ENCODE peak calls at places on chromosomes 13 and 19, in six cellular contexts. One of them, this sample, is unnamed.

GRCh38 chr13:30774214-30774730 is 38.9 kb downstream of the ALOX5AP start:
- DNase-seq in AG09309: no peak
- DNase-seq in MM.1S: peak; percentile 44
- DNase-seq in cardiac muscle cell: no peak
- DNase-seq in aorta: no peak
- DNase-seq in GM23248: no peak
- DNase-seq in this sample: no peak

GRCh38 chr13:98761126-98761978 is 8.9 kb upstream of the SLC15A1 start:
- DNase-seq in AG09309: peak; percentile 45
- DNase-seq in MM.1S: peak; percentile 68
- DNase-seq in cardiac muscle cell: peak; percentile 84
- DNase-seq in aorta: no peak
- DNase-seq in GM23248: peak; percentile 81
- DNase-seq in this sample: peak; percentile 40

GRCh38 chr13:97848886-97849285 is 104.6 kb upstream of the IPO5 start:
- DNase-seq in AG09309: no peak
- DNase-seq in MM.1S: no peak
- DNase-seq in cardiac muscle cell: no peak
- DNase-seq in aorta: no peak
- DNase-seq in GM23248: no peak
- DNase-seq in this sample: peak; percentile 16

GRCh38 chr13:90454002-90454636 is 893.4 kb upstream of the MIR17HG start:
- DNase-seq in AG09309: no peak
- DNase-seq in MM.1S: no peak
- DNase-seq in cardiac muscle cell: no peak
- DNase-seq in aorta: no peak
- DNase-seq in GM23248: no peak
- DNase-seq in this sample: no peak

GRCh38 chr19:53467138-53467502 is 413 bp upstream of the ZNF813 start:
- DNase-seq in AG09309: no peak
- DNase-seq in MM.1S: no peak
- DNase-seq in cardiac muscle cell: no peak
- DNase-seq in aorta: peak; percentile 47
- DNase-seq in GM23248: no peak
- DNase-seq in this sample: no peak

GRCh38 chr13:37505531-37505930 is 93.0 kb downstream of the POSTN start:
- DNase-seq in AG09309: no peak
- DNase-seq in MM.1S: no peak
- DNase-seq in cardiac muscle cell: no peak
- DNase-seq in aorta: no peak
- DNase-seq in GM23248: no peak
- DNase-seq in this sample: no peak

GRCh38 chr19:57317503-57317902 is 2.8 kb upstream of the ZNF543 start:
- DNase-seq in AG09309: no peak
- DNase-seq in MM.1S: no peak
- DNase-seq in cardiac muscle cell: peak; percentile 17
- DNase-seq in aorta: no peak
- DNase-seq in GM23248: peak; percentile 43
- DNase-seq in this sample: no peak

GRCh38 chr19:45508931-45509691 is 1.8 kb downstream of the VASP start:
- DNase-seq in AG09309: no peak
- DNase-seq in MM.1S: peak; percentile 44
- DNase-seq in cardiac muscle cell: peak; percentile 84
- DNase-seq in aorta: peak; percentile 92
- DNase-seq in GM23248: peak; percentile 69
- DNase-seq in this sample: peak; percentile 67

GRCh38 chr13:75357576-75358295 is 124.2 kb downstream of the TBC1D4 start:
- DNase-seq in AG09309: no peak
- DNase-seq in MM.1S: peak; percentile 62
- DNase-seq in cardiac muscle cell: peak; percentile 79
- DNase-seq in aorta: no peak
- DNase-seq in GM23248: peak; percentile 78
- DNase-seq in this sample: peak; percentile 71

GRCh38 chr13:38981096-38981495 is 9.5 kb downstream of the STOML3 start:
- DNase-seq in AG09309: no peak
- DNase-seq in MM.1S: no peak
- DNase-seq in cardiac muscle cell: no peak
- DNase-seq in aorta: no peak
- DNase-seq in GM23248: no peak
- DNase-seq in this sample: no peak

GRCh38 chr13:24899601-24900000 is 135.6 kb downstream of the RNF17 start:
- DNase-seq in AG09309: no peak
- DNase-seq in MM.1S: no peak
- DNase-seq in cardiac muscle cell: no peak
- DNase-seq in aorta: no peak
- DNase-seq in GM23248: no peak
- DNase-seq in this sample: no peak

GRCh38 chr19:41439441-41440222 is at the start of gene DMAC2:
- DNase-seq in AG09309: peak; percentile 87
- DNase-seq in MM.1S: peak; percentile 99
- DNase-seq in cardiac muscle cell: peak; percentile 98
- DNase-seq in aorta: peak; percentile 98
- DNase-seq in GM23248: peak; percentile 100
- DNase-seq in this sample: peak; percentile 95

GRCh38 chr19:18772620-18773587 is 18.2 kb downstream of the COMP start:
- DNase-seq in AG09309: no peak
- DNase-seq in MM.1S: no peak
- DNase-seq in cardiac muscle cell: no peak
- DNase-seq in aorta: no peak
- DNase-seq in GM23248: no peak
- DNase-seq in this sample: no peak

GRCh38 chr13:40026174-40026585 is 370.7 kb downstream of the COG6 start:
- DNase-seq in AG09309: no peak
- DNase-seq in MM.1S: peak; percentile 74
- DNase-seq in cardiac muscle cell: peak; percentile 16
- DNase-seq in aorta: no peak
- DNase-seq in GM23248: no peak
- DNase-seq in this sample: peak; percentile 4

GRCh38 chr19:53521373-53522202 is 16.4 kb upstream of the ZNF331 start:
- DNase-seq in AG09309: no peak
- DNase-seq in MM.1S: no peak
- DNase-seq in cardiac muscle cell: no peak
- DNase-seq in aorta: peak; percentile 57
- DNase-seq in GM23248: no peak
- DNase-seq in this sample: no peak

GRCh38 chr13:69857188-69857821 is 250.3 kb upstream of the ATXN8OS start:
- DNase-seq in AG09309: no peak
- DNase-seq in MM.1S: peak; percentile 40
- DNase-seq in cardiac muscle cell: peak; percentile 37
- DNase-seq in aorta: no peak
- DNase-seq in GM23248: peak; percentile 50
- DNase-seq in this sample: peak; percentile 2

GRCh38 chr13:26022538-26023292 is 29.1 kb downstream of the SHISA2 start:
- DNase-seq in AG09309: peak; percentile 16
- DNase-seq in MM.1S: no peak
- DNase-seq in cardiac muscle cell: peak; percentile 67
- DNase-seq in aorta: peak; percentile 84
- DNase-seq in GM23248: peak; percentile 90
- DNase-seq in this sample: peak; percentile 65

GRCh38 chr19:7575426-7576040 is 20.1 kb upstream of the CAMSAP3 start:
- DNase-seq in AG09309: no peak
- DNase-seq in MM.1S: no peak
- DNase-seq in cardiac muscle cell: no peak
- DNase-seq in aorta: no peak
- DNase-seq in GM23248: peak; percentile 52
- DNase-seq in this sample: peak; percentile 32

GRCh38 chr19:53881482-53882390 is at the start of gene PRKCG:
- DNase-seq in AG09309: no peak
- DNase-seq in MM.1S: no peak
- DNase-seq in cardiac muscle cell: no peak
- DNase-seq in aorta: peak; percentile 61
- DNase-seq in GM23248: peak; percentile 45
- DNase-seq in this sample: no peak

GRCh38 chr19:45444318-45445041 is 20.8 kb upstream of the ERCC1 start:
- DNase-seq in AG09309: no peak
- DNase-seq in MM.1S: peak; percentile 89
- DNase-seq in cardiac muscle cell: peak; percentile 94
- DNase-seq in aorta: peak; percentile 97
- DNase-seq in GM23248: peak; percentile 94
- DNase-seq in this sample: peak; percentile 92

GRCh38 chr13:51626749-51627148 is 42.5 kb downstream of the WDFY2 start:
- DNase-seq in AG09309: no peak
- DNase-seq in MM.1S: no peak
- DNase-seq in cardiac muscle cell: no peak
- DNase-seq in aorta: no peak
- DNase-seq in GM23248: no peak
- DNase-seq in this sample: peak; percentile 52

GRCh38 chr19:3360494-3361383 is 5.6 kb upstream of the NFIC start:
- DNase-seq in AG09309: no peak
- DNase-seq in MM.1S: no peak
- DNase-seq in cardiac muscle cell: peak; percentile 39
- DNase-seq in aorta: peak; percentile 84
- DNase-seq in GM23248: peak; percentile 76
- DNase-seq in this sample: peak; percentile 79

GRCh38 chr13:19618925-19619324 is 14.5 kb upstream of the MPHOSPH8 start:
- DNase-seq in AG09309: no peak
- DNase-seq in MM.1S: peak; percentile 27
- DNase-seq in cardiac muscle cell: peak; percentile 56
- DNase-seq in aorta: no peak
- DNase-seq in GM23248: peak; percentile 54
- DNase-seq in this sample: peak; percentile 30

GRCh38 chr13:102869948-102870676 is 24.3 kb downstream of the ERCC5 start:
- DNase-seq in AG09309: no peak
- DNase-seq in MM.1S: no peak
- DNase-seq in cardiac muscle cell: no peak
- DNase-seq in aorta: no peak
- DNase-seq in GM23248: peak; percentile 28
- DNase-seq in this sample: no peak

GRCh38 chr13:74465279-74465678 is 331.1 kb upstream of the KLF12 start:
- DNase-seq in AG09309: no peak
- DNase-seq in MM.1S: no peak
- DNase-seq in cardiac muscle cell: no peak
- DNase-seq in aorta: no peak
- DNase-seq in GM23248: no peak
- DNase-seq in this sample: no peak

GRCh38 chr13:93244918-93245280 is 18.3 kb downstream of the GPC6 start:
- DNase-seq in AG09309: no peak
- DNase-seq in MM.1S: no peak
- DNase-seq in cardiac muscle cell: peak; percentile 61
- DNase-seq in aorta: no peak
- DNase-seq in GM23248: peak; percentile 89
- DNase-seq in this sample: peak; percentile 46

GRCh38 chr13:93248627-93249047 is 22.0 kb downstream of the GPC6 start:
- DNase-seq in AG09309: no peak
- DNase-seq in MM.1S: no peak
- DNase-seq in cardiac muscle cell: peak; percentile 70
- DNase-seq in aorta: peak; percentile 50
- DNase-seq in GM23248: no peak
- DNase-seq in this sample: no peak

GRCh38 chr13:93246069-93246468 is 19.5 kb downstream of the GPC6 start:
- DNase-seq in AG09309: no peak
- DNase-seq in MM.1S: no peak
- DNase-seq in cardiac muscle cell: no peak
- DNase-seq in aorta: no peak
- DNase-seq in GM23248: no peak
- DNase-seq in this sample: no peak

GRCh38 chr13:93243375-93244063 is 16.9 kb downstream of the GPC6 start:
- DNase-seq in AG09309: no peak
- DNase-seq in MM.1S: no peak
- DNase-seq in cardiac muscle cell: no peak
- DNase-seq in aorta: no peak
- DNase-seq in GM23248: no peak
- DNase-seq in this sample: no peak

GRCh38 chr13:93244141-93244917 is 17.7 kb downstream of the GPC6 start:
- DNase-seq in AG09309: no peak
- DNase-seq in MM.1S: peak; percentile 41
- DNase-seq in cardiac muscle cell: peak; percentile 64
- DNase-seq in aorta: no peak
- DNase-seq in GM23248: peak; percentile 81
- DNase-seq in this sample: peak; percentile 61
- H3K4me3 ChIP-seq in AG09309: peak overlapping the region; percentile 62
- H3K4me3 ChIP-seq in MM.1S: peak overlapping the region; percentile 29
- H3K4me3 ChIP-seq in cardiac muscle cell: no peak overlapping the region
- H3K4me3 ChIP-seq in aorta: peak overlapping the region; percentile 35
- H3K4me3 ChIP-seq in GM23248: peak overlapping the region; percentile 65
- H3K4me3 ChIP-seq in this sample: peak overlapping the region; percentile 35

GRCh38 chr19:22517496-22518411 is 95.6 kb upstream of the ZNF98 start:
- DNase-seq in AG09309: no peak
- DNase-seq in MM.1S: no peak
- DNase-seq in cardiac muscle cell: no peak
- DNase-seq in aorta: peak; percentile 55
- DNase-seq in GM23248: no peak
- DNase-seq in this sample: no peak
- H3K4me3 ChIP-seq in AG09309: no peak overlapping the region
- H3K4me3 ChIP-seq in MM.1S: no peak overlapping the region
- H3K4me3 ChIP-seq in cardiac muscle cell: no peak overlapping the region
- H3K4me3 ChIP-seq in aorta: peak overlapping the region; percentile 15
- H3K4me3 ChIP-seq in GM23248: no peak overlapping the region
- H3K4me3 ChIP-seq in this sample: no peak overlapping the region

GRCh38 chr19:10727599-10728250 is 9.8 kb downstream of the DNM2 start:
- DNase-seq in AG09309: no peak
- DNase-seq in MM.1S: no peak
- DNase-seq in cardiac muscle cell: no peak
- DNase-seq in aorta: no peak
- DNase-seq in GM23248: peak; percentile 33
- DNase-seq in this sample: peak; percentile 55
- H3K4me3 ChIP-seq in AG09309: no peak overlapping the region
- H3K4me3 ChIP-seq in MM.1S: no peak overlapping the region
- H3K4me3 ChIP-seq in cardiac muscle cell: no peak overlapping the region
- H3K4me3 ChIP-seq in aorta: no peak overlapping the region
- H3K4me3 ChIP-seq in GM23248: no peak overlapping the region
- H3K4me3 ChIP-seq in this sample: no peak overlapping the region

DNA sequence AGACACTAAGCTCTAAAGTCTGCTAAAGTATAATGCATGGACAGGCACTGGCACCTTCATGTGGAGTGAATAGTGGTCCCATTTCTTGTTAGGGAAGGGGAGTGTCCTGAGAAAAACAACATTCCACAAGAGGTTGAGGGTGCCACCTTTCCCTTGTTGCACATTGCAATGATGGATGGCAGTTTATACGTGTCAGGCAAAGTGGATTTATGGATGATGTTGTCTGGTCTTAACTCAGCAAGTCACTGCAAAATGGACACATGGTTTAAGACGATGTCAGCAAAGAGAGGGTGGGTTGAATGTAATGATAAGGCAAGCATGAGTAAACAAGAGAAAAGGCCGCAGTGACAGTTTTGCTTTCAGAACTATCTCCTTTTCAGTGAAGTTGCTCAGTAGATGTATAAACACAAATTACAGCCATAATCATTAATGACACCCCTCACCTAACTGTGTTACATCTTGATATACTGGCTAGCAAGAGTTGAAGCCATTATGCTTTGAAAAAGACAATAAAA is 19.6 kb upstream of the CBY2 start:
- DNase-seq in AG09309: no peak
- DNase-seq in MM.1S: no peak
- DNase-seq in cardiac muscle cell: no peak
- DNase-seq in aorta: no peak
- DNase-seq in GM23248: no peak
- DNase-seq in this sample: no peak
- H3K4me3 ChIP-seq in AG09309: no peak overlapping the region
- H3K4me3 ChIP-seq in MM.1S: no peak overlapping the region
- H3K4me3 ChIP-seq in cardiac muscle cell: no peak overlapping the region
- H3K4me3 ChIP-seq in aorta: no peak overlapping the region
- H3K4me3 ChIP-seq in GM23248: no peak overlapping the region
- H3K4me3 ChIP-seq in this sample: no peak overlapping the region